ENCODE peak calls at places on chromosomes 4 and X, in ten cellular contexts. One of them, this sample, is unnamed.

GRCh38 chrX:10608099-10608498 is 12.3 kb downstream of the MID1 start:
- DNase-seq in HEK293T: no peak
- DNase-seq in left cardiac atrium: no peak
- DNase-seq in glutamatergic neuron: no peak
- DNase-seq in cardiac muscle cell: no peak
- DNase-seq in EL: peak
- DNase-seq in HL-60: no peak
- DNase-seq in activated CD4-positive, alpha-beta memory T cell treated with anti-CD3 and anti-CD28 coated beads, Interleukin-2, amount 10 ng/mL, durations not matched to agents 7 days and 5 days: no peak
- DNase-seq in activated effector memory CD4-positive, alpha-beta T cell treated with Interleukin-2 at 50 U/mL for 16 hours: no peak
- DNase-seq in A172: no peak
- DNase-seq in this sample: no peak

GRCh38 chr4:147837435-147837834 is 105.5 kb downstream of the ARHGAP10 start:
- DNase-seq in cardiac muscle cell: no peak
- DNase-seq in activated effector memory CD4-positive, alpha-beta T cell treated with Interleukin-2 at 50 U/mL for 16 hours: no peak
- DNase-seq in HL-60: no peak
- DNase-seq in activated CD4-positive, alpha-beta memory T cell treated with anti-CD3 and anti-CD28 coated beads, Interleukin-2, amount 10 ng/mL, durations not matched to agents 7 days and 5 days: no peak
- DNase-seq in A172: no peak
- DNase-seq in EL: no peak
- DNase-seq in HEK293T: peak
- DNase-seq in left cardiac atrium: no peak
- DNase-seq in glutamatergic neuron: no peak
- DNase-seq in this sample: no peak

GRCh38 chr4:159159611-159160010 is 56.7 kb downstream of the RAPGEF2 start:
- DNase-seq in cardiac muscle cell: no peak
- DNase-seq in activated CD4-positive, alpha-beta memory T cell treated with anti-CD3 and anti-CD28 coated beads, Interleukin-2, amount 10 ng/mL, durations not matched to agents 7 days and 5 days: no peak
- DNase-seq in left cardiac atrium: no peak
- DNase-seq in EL: no peak
- DNase-seq in HL-60: no peak
- DNase-seq in activated effector memory CD4-positive, alpha-beta T cell treated with Interleukin-2 at 50 U/mL for 16 hours: no peak
- DNase-seq in glutamatergic neuron: no peak
- DNase-seq in HEK293T: no peak
- DNase-seq in A172: no peak
- DNase-seq in this sample: no peak

GRCh38 chr4:125639182-125639621 is 324.4 kb downstream of the FAT4 start:
- DNase-seq in HL-60: no peak
- DNase-seq in left cardiac atrium: peak
- DNase-seq in activated CD4-positive, alpha-beta memory T cell treated with anti-CD3 and anti-CD28 coated beads, Interleukin-2, amount 10 ng/mL, durations not matched to agents 7 days and 5 days: no peak
- DNase-seq in A172: no peak
- DNase-seq in EL: no peak
- DNase-seq in cardiac muscle cell: peak
- DNase-seq in HEK293T: no peak
- DNase-seq in activated effector memory CD4-positive, alpha-beta T cell treated with Interleukin-2 at 50 U/mL for 16 hours: no peak
- DNase-seq in glutamatergic neuron: no peak
- DNase-seq in this sample: no peak

GRCh38 chr4:38071801-38072567 is 111.8 kb downstream of the PTTG2 start:
- DNase-seq in cardiac muscle cell: peak
- DNase-seq in EL: no peak
- DNase-seq in left cardiac atrium: no peak
- DNase-seq in A172: no peak
- DNase-seq in HL-60: peak
- DNase-seq in activated CD4-positive, alpha-beta memory T cell treated with anti-CD3 and anti-CD28 coated beads, Interleukin-2, amount 10 ng/mL, durations not matched to agents 7 days and 5 days: no peak
- DNase-seq in glutamatergic neuron: no peak
- DNase-seq in activated effector memory CD4-positive, alpha-beta T cell treated with Interleukin-2 at 50 U/mL for 16 hours: no peak
- DNase-seq in HEK293T: no peak
- DNase-seq in this sample: no peak

GRCh38 chr4:33052241-33052640 is 2332.1 kb downstream of the PCDH7 start:
- DNase-seq in A172: no peak
- DNase-seq in HL-60: no peak
- DNase-seq in left cardiac atrium: no peak
- DNase-seq in cardiac muscle cell: no peak
- DNase-seq in activated CD4-positive, alpha-beta memory T cell treated with anti-CD3 and anti-CD28 coated beads, Interleukin-2, amount 10 ng/mL, durations not matched to agents 7 days and 5 days: no peak
- DNase-seq in EL: no peak
- DNase-seq in glutamatergic neuron: no peak
- DNase-seq in HEK293T: no peak
- DNase-seq in activated effector memory CD4-positive, alpha-beta T cell treated with Interleukin-2 at 50 U/mL for 16 hours: no peak
- DNase-seq in this sample: no peak

GRCh38 chrX:7153231-7153630 is 5.3 kb upstream of the PUDP start:
- DNase-seq in HL-60: no peak
- DNase-seq in activated effector memory CD4-positive, alpha-beta T cell treated with Interleukin-2 at 50 U/mL for 16 hours: no peak
- DNase-seq in EL: no peak
- DNase-seq in activated CD4-positive, alpha-beta memory T cell treated with anti-CD3 and anti-CD28 coated beads, Interleukin-2, amount 10 ng/mL, durations not matched to agents 7 days and 5 days: no peak
- DNase-seq in A172: no peak
- DNase-seq in HEK293T: no peak
- DNase-seq in glutamatergic neuron: no peak
- DNase-seq in left cardiac atrium: no peak
- DNase-seq in cardiac muscle cell: no peak
- DNase-seq in this sample: no peak

GRCh38 chr4:48315728-48316630 is 25.4 kb upstream of the SLAIN2 start:
- DNase-seq in activated effector memory CD4-positive, alpha-beta T cell treated with Interleukin-2 at 50 U/mL for 16 hours: no peak
- DNase-seq in A172: peak
- DNase-seq in HEK293T: peak
- DNase-seq in HL-60: peak
- DNase-seq in glutamatergic neuron: no peak
- DNase-seq in activated CD4-positive, alpha-beta memory T cell treated with anti-CD3 and anti-CD28 coated beads, Interleukin-2, amount 10 ng/mL, durations not matched to agents 7 days and 5 days: peak
- DNase-seq in cardiac muscle cell: peak
- DNase-seq in left cardiac atrium: no peak
- DNase-seq in EL: peak
- DNase-seq in this sample: peak

GRCh38 chr4:38004062-38004461 is 43.9 kb downstream of the PTTG2 start:
- DNase-seq in HEK293T: no peak
- DNase-seq in A172: no peak
- DNase-seq in left cardiac atrium: no peak
- DNase-seq in glutamatergic neuron: no peak
- DNase-seq in activated CD4-positive, alpha-beta memory T cell treated with anti-CD3 and anti-CD28 coated beads, Interleukin-2, amount 10 ng/mL, durations not matched to agents 7 days and 5 days: no peak
- DNase-seq in HL-60: no peak
- DNase-seq in EL: peak
- DNase-seq in cardiac muscle cell: no peak
- DNase-seq in activated effector memory CD4-positive, alpha-beta T cell treated with Interleukin-2 at 50 U/mL for 16 hours: no peak
- DNase-seq in this sample: no peak

GRCh38 chr4:53717064-53717549 is 125.8 kb upstream of the LNX1 start:
- DNase-seq in cardiac muscle cell: no peak
- DNase-seq in activated CD4-positive, alpha-beta memory T cell treated with anti-CD3 and anti-CD28 coated beads, Interleukin-2, amount 10 ng/mL, durations not matched to agents 7 days and 5 days: no peak
- DNase-seq in glutamatergic neuron: no peak
- DNase-seq in left cardiac atrium: no peak
- DNase-seq in activated effector memory CD4-positive, alpha-beta T cell treated with Interleukin-2 at 50 U/mL for 16 hours: no peak
- DNase-seq in HL-60: no peak
- DNase-seq in A172: no peak
- DNase-seq in EL: no peak
- DNase-seq in HEK293T: no peak
- DNase-seq in this sample: no peak

GRCh38 chrX:103791826-103792458 is 15.3 kb downstream of the PLP1 start:
- DNase-seq in A172: no peak
- DNase-seq in HEK293T: no peak
- DNase-seq in activated CD4-positive, alpha-beta memory T cell treated with anti-CD3 and anti-CD28 coated beads, Interleukin-2, amount 10 ng/mL, durations not matched to agents 7 days and 5 days: no peak
- DNase-seq in activated effector memory CD4-positive, alpha-beta T cell treated with Interleukin-2 at 50 U/mL for 16 hours: no peak
- DNase-seq in left cardiac atrium: no peak
- DNase-seq in EL: peak
- DNase-seq in cardiac muscle cell: no peak
- DNase-seq in glutamatergic neuron: no peak
- DNase-seq in HL-60: no peak
- DNase-seq in this sample: no peak

GRCh38 chr4:130896920-130897319 is 1801.0 kb downstream of the C4orf33 start:
- DNase-seq in HEK293T: no peak
- DNase-seq in A172: no peak
- DNase-seq in cardiac muscle cell: no peak
- DNase-seq in HL-60: no peak
- DNase-seq in glutamatergic neuron: no peak
- DNase-seq in EL: no peak
- DNase-seq in activated CD4-positive, alpha-beta memory T cell treated with anti-CD3 and anti-CD28 coated beads, Interleukin-2, amount 10 ng/mL, durations not matched to agents 7 days and 5 days: no peak
- DNase-seq in left cardiac atrium: no peak
- DNase-seq in activated effector memory CD4-positive, alpha-beta T cell treated with Interleukin-2 at 50 U/mL for 16 hours: no peak
- DNase-seq in this sample: no peak

GRCh38 chrX:134932528-134933217 is 58.1 kb upstream of the SMIM10 start:
- DNase-seq in glutamatergic neuron: no peak
- DNase-seq in A172: peak
- DNase-seq in cardiac muscle cell: no peak
- DNase-seq in activated effector memory CD4-positive, alpha-beta T cell treated with Interleukin-2 at 50 U/mL for 16 hours: no peak
- DNase-seq in HL-60: no peak
- DNase-seq in EL: peak
- DNase-seq in left cardiac atrium: no peak
- DNase-seq in HEK293T: no peak
- DNase-seq in activated CD4-positive, alpha-beta memory T cell treated with anti-CD3 and anti-CD28 coated beads, Interleukin-2, amount 10 ng/mL, durations not matched to agents 7 days and 5 days: no peak
- DNase-seq in this sample: no peak

GRCh38 chr4:176409627-176410026 is 89.9 kb downstream of the SPCS3 start:
- DNase-seq in EL: peak
- DNase-seq in activated effector memory CD4-positive, alpha-beta T cell treated with Interleukin-2 at 50 U/mL for 16 hours: no peak
- DNase-seq in cardiac muscle cell: no peak
- DNase-seq in glutamatergic neuron: no peak
- DNase-seq in left cardiac atrium: no peak
- DNase-seq in activated CD4-positive, alpha-beta memory T cell treated with anti-CD3 and anti-CD28 coated beads, Interleukin-2, amount 10 ng/mL, durations not matched to agents 7 days and 5 days: no peak
- DNase-seq in HEK293T: no peak
- DNase-seq in HL-60: no peak
- DNase-seq in A172: peak
- DNase-seq in this sample: no peak

GRCh38 chr4:70996014-70996353 is 2.5 kb downstream of the DCK start:
- DNase-seq in glutamatergic neuron: no peak
- DNase-seq in activated effector memory CD4-positive, alpha-beta T cell treated with Interleukin-2 at 50 U/mL for 16 hours: no peak
- DNase-seq in cardiac muscle cell: no peak
- DNase-seq in A172: no peak
- DNase-seq in activated CD4-positive, alpha-beta memory T cell treated with anti-CD3 and anti-CD28 coated beads, Interleukin-2, amount 10 ng/mL, durations not matched to agents 7 days and 5 days: peak
- DNase-seq in left cardiac atrium: no peak
- DNase-seq in EL: no peak
- DNase-seq in HEK293T: no peak
- DNase-seq in HL-60: peak
- DNase-seq in this sample: no peak

GRCh38 chr4:2246384-2247127 is 4.6 kb upstream of the HAUS3 start:
- DNase-seq in glutamatergic neuron: peak
- DNase-seq in cardiac muscle cell: no peak
- DNase-seq in HL-60: no peak
- DNase-seq in activated effector memory CD4-positive, alpha-beta T cell treated with Interleukin-2 at 50 U/mL for 16 hours: no peak
- DNase-seq in A172: no peak
- DNase-seq in HEK293T: no peak
- DNase-seq in activated CD4-positive, alpha-beta memory T cell treated with anti-CD3 and anti-CD28 coated beads, Interleukin-2, amount 10 ng/mL, durations not matched to agents 7 days and 5 days: peak
- DNase-seq in EL: no peak
- DNase-seq in left cardiac atrium: no peak
- DNase-seq in this sample: no peak

GRCh38 chr4:107548211-107548905 is 171.7 kb downstream of the PAPSS1 start:
- DNase-seq in A172: no peak
- DNase-seq in cardiac muscle cell: no peak
- DNase-seq in activated effector memory CD4-positive, alpha-beta T cell treated with Interleukin-2 at 50 U/mL for 16 hours: no peak
- DNase-seq in HL-60: no peak
- DNase-seq in glutamatergic neuron: no peak
- DNase-seq in left cardiac atrium: no peak
- DNase-seq in HEK293T: no peak
- DNase-seq in EL: no peak
- DNase-seq in activated CD4-positive, alpha-beta memory T cell treated with anti-CD3 and anti-CD28 coated beads, Interleukin-2, amount 10 ng/mL, durations not matched to agents 7 days and 5 days: no peak
- DNase-seq in this sample: no peak

GRCh38 chr4:122005064-122005755 is 53.4 kb upstream of the TRPC3 start:
- DNase-seq in activated CD4-positive, alpha-beta memory T cell treated with anti-CD3 and anti-CD28 coated beads, Interleukin-2, amount 10 ng/mL, durations not matched to agents 7 days and 5 days: no peak
- DNase-seq in HL-60: no peak
- DNase-seq in A172: no peak
- DNase-seq in cardiac muscle cell: no peak
- DNase-seq in EL: peak
- DNase-seq in HEK293T: no peak
- DNase-seq in glutamatergic neuron: no peak
- DNase-seq in activated effector memory CD4-positive, alpha-beta T cell treated with Interleukin-2 at 50 U/mL for 16 hours: no peak
- DNase-seq in left cardiac atrium: no peak
- DNase-seq in this sample: no peak

GRCh38 chr4:78669453-78669852 is 106.7 kb upstream of the BMP2K start:
- DNase-seq in glutamatergic neuron: no peak
- DNase-seq in HL-60: no peak
- DNase-seq in EL: no peak
- DNase-seq in activated CD4-positive, alpha-beta memory T cell treated with anti-CD3 and anti-CD28 coated beads, Interleukin-2, amount 10 ng/mL, durations not matched to agents 7 days and 5 days: no peak
- DNase-seq in left cardiac atrium: no peak
- DNase-seq in HEK293T: peak
- DNase-seq in A172: no peak
- DNase-seq in activated effector memory CD4-positive, alpha-beta T cell treated with Interleukin-2 at 50 U/mL for 16 hours: no peak
- DNase-seq in cardiac muscle cell: no peak
- DNase-seq in this sample: no peak

GRCh38 chr4:56007154-56007553 is 58.4 kb downstream of the CEP135 start:
- DNase-seq in left cardiac atrium: no peak
- DNase-seq in glutamatergic neuron: no peak
- DNase-seq in HL-60: no peak
- DNase-seq in cardiac muscle cell: no peak
- DNase-seq in activated effector memory CD4-positive, alpha-beta T cell treated with Interleukin-2 at 50 U/mL for 16 hours: no peak
- DNase-seq in activated CD4-positive, alpha-beta memory T cell treated with anti-CD3 and anti-CD28 coated beads, Interleukin-2, amount 10 ng/mL, durations not matched to agents 7 days and 5 days: no peak
- DNase-seq in EL: no peak
- DNase-seq in A172: no peak
- DNase-seq in HEK293T: no peak
- DNase-seq in this sample: no peak

GRCh38 chr4:151031831-151032605 is 16.9 kb upstream of the LRBA start:
- DNase-seq in EL: peak
- DNase-seq in activated CD4-positive, alpha-beta memory T cell treated with anti-CD3 and anti-CD28 coated beads, Interleukin-2, amount 10 ng/mL, durations not matched to agents 7 days and 5 days: no peak
- DNase-seq in glutamatergic neuron: no peak
- DNase-seq in activated effector memory CD4-positive, alpha-beta T cell treated with Interleukin-2 at 50 U/mL for 16 hours: no peak
- DNase-seq in cardiac muscle cell: no peak
- DNase-seq in A172: peak
- DNase-seq in HL-60: no peak
- DNase-seq in left cardiac atrium: no peak
- DNase-seq in HEK293T: no peak
- DNase-seq in this sample: no peak

GRCh38 chr4:51858605-51859211 is 15.8 kb downstream of the DCUN1D4 start:
- DNase-seq in activated effector memory CD4-positive, alpha-beta T cell treated with Interleukin-2 at 50 U/mL for 16 hours: no peak
- DNase-seq in HEK293T: no peak
- DNase-seq in activated CD4-positive, alpha-beta memory T cell treated with anti-CD3 and anti-CD28 coated beads, Interleukin-2, amount 10 ng/mL, durations not matched to agents 7 days and 5 days: no peak
- DNase-seq in HL-60: no peak
- DNase-seq in left cardiac atrium: no peak
- DNase-seq in EL: no peak
- DNase-seq in A172: no peak
- DNase-seq in cardiac muscle cell: no peak
- DNase-seq in glutamatergic neuron: no peak
- DNase-seq in this sample: no peak

GRCh38 chrX:11143931-11144678 is 33.0 kb downstream of the HCCS start:
- DNase-seq in activated CD4-positive, alpha-beta memory T cell treated with anti-CD3 and anti-CD28 coated beads, Interleukin-2, amount 10 ng/mL, durations not matched to agents 7 days and 5 days: peak
- DNase-seq in activated effector memory CD4-positive, alpha-beta T cell treated with Interleukin-2 at 50 U/mL for 16 hours: no peak
- DNase-seq in A172: peak
- DNase-seq in left cardiac atrium: peak
- DNase-seq in cardiac muscle cell: peak
- DNase-seq in glutamatergic neuron: peak
- DNase-seq in HL-60: peak
- DNase-seq in HEK293T: peak
- DNase-seq in EL: peak
- DNase-seq in this sample: peak

GRCh38 chr4:184664445-184665210 is 15.1 kb downstream of the PRIMPOL start:
- DNase-seq in cardiac muscle cell: peak
- DNase-seq in glutamatergic neuron: no peak
- DNase-seq in A172: peak
- DNase-seq in activated effector memory CD4-positive, alpha-beta T cell treated with Interleukin-2 at 50 U/mL for 16 hours: no peak
- DNase-seq in HEK293T: peak
- DNase-seq in activated CD4-positive, alpha-beta memory T cell treated with anti-CD3 and anti-CD28 coated beads, Interleukin-2, amount 10 ng/mL, durations not matched to agents 7 days and 5 days: no peak
- DNase-seq in HL-60: peak
- DNase-seq in EL: no peak
- DNase-seq in left cardiac atrium: no peak
- DNase-seq in this sample: no peak

GRCh38 chr4:53943345-53944085 is 120.9 kb downstream of the CHIC2 start:
- DNase-seq in left cardiac atrium: no peak
- DNase-seq in glutamatergic neuron: no peak
- DNase-seq in HEK293T: peak
- DNase-seq in cardiac muscle cell: no peak
- DNase-seq in HL-60: no peak
- DNase-seq in EL: peak
- DNase-seq in A172: peak
- DNase-seq in activated CD4-positive, alpha-beta memory T cell treated with anti-CD3 and anti-CD28 coated beads, Interleukin-2, amount 10 ng/mL, durations not matched to agents 7 days and 5 days: no peak
- DNase-seq in activated effector memory CD4-positive, alpha-beta T cell treated with Interleukin-2 at 50 U/mL for 16 hours: no peak
- DNase-seq in this sample: no peak

This sample was measured in adrenal gland.